ENCODE peak calls at places on chromosomes 13 and 19, in six cellular contexts. Z is GM23338, C is transverse colon, F is kidney, J is AG10803, H is Panc1. X is an unnamed sample.
A peak's percentile ranks its signal among the peaks of the same experiment; 100 is the strongest.

GRCh38 chr13:60759499-60759898 is 362.5 kb downstream of the TDRD3 start:
- DNase-seq in Z (peak; percentile 35), H (no peak), C (no peak), F (no peak), J (no peak), X (no peak)

GRCh38 chr13:66111628-66112027 is 1118.5 kb downstream of the PCDH9 start:
- DNase-seq in J (no peak), H (no peak), Z (peak; percentile 20), C (no peak), F (no peak), X (no peak)

GRCh38 chr19:16998635-16999194 is 27.9 kb downstream of the CPAMD8 start:
- DNase-seq in C (no peak), H (no peak), Z (no peak), F (no peak), J (no peak), X (no peak)

GRCh38 chr19:38247734-38248268 is 8.4 kb downstream of the PPP1R14A start:
- DNase-seq in C (no peak), F (no peak), Z (no peak), J (peak; percentile 53), H (no peak), X (no peak)

GRCh38 chr19:388691-389090 is 20.3 kb downstream of the C2CD4C start:
- DNase-seq in F (no peak), Z (no peak), H (no peak), J (no peak), C (no peak), X (no peak)

GRCh38 chr13:71786815-71787214 is 80.2 kb downstream of the DACH1 start:
- DNase-seq in C (no peak), J (no peak), F (no peak), H (no peak), Z (peak; percentile 28), X (no peak)

GRCh38 chr19:45852941-45853340 is 10.0 kb downstream of the SYMPK start:
- DNase-seq in Z (no peak), F (no peak), C (no peak), H (no peak), J (no peak), X (peak; percentile 15)

GRCh38 chr19:45769821-45770191 is 754 bp upstream of the SIX5 start:
- DNase-seq in J (peak; percentile 54), F (peak; percentile 89), C (peak; percentile 65), Z (peak; percentile 44), H (no peak), X (peak; percentile 44)

GRCh38 chr19:2053601-2054389 is 2.8 kb upstream of the MKNK2 start:
- DNase-seq in J (no peak), F (peak; percentile 96), H (no peak), Z (no peak), C (peak; percentile 63), X (no peak)

GRCh38 chr13:30918662-30919405 is 12.8 kb downstream of the MEDAG start:
- DNase-seq in J (peak; percentile 60), Z (no peak), C (no peak), F (no peak), H (no peak), X (peak; percentile 69)

GRCh38 chr13:81874253-81874652 is 1533.3 kb upstream of the SPRY2 start:
- DNase-seq in Z (no peak), F (no peak), H (no peak), C (no peak), J (no peak), X (no peak)

GRCh38 chr13:66567899-66568612 is 662.1 kb downstream of the PCDH9 start:
- DNase-seq in H (no peak), J (no peak), F (no peak), Z (no peak), C (no peak), X (no peak)

GRCh38 chr19:51547397-51548212 is 16.1 kb upstream of the SIGLEC6 start:
- DNase-seq in C (no peak), J (no peak), H (no peak), F (no peak), Z (no peak), X (no peak)

GRCh38 chr13:92842145-92842544 is 384.5 kb upstream of the GPC6 start:
- DNase-seq in F (no peak), C (no peak), J (peak; percentile 93), Z (no peak), H (no peak), X (peak; percentile 90)

GRCh38 chr19:42284066-42284501 is 15.0 kb downstream of the CIC start:
- DNase-seq in Z (peak; percentile 54), F (peak; percentile 95), J (peak; percentile 78), C (peak; percentile 89), H (no peak), X (peak; percentile 65)

GRCh38 chr13:108963846-108964600 is 334.6 kb downstream of the MYO16 start:
- DNase-seq in H (no peak), Z (no peak), F (no peak), C (no peak), J (peak; percentile 65), X (peak; percentile 55)

GRCh38 chr13:74015137-74015536 is 119.1 kb downstream of the KLF12 start:
- DNase-seq in C (no peak), Z (peak; percentile 43), J (no peak), F (no peak), H (no peak), X (peak; percentile 35)

GRCh38 chr19:14318873-14319272 is 62.4 kb upstream of the ADGRE5 start:
- DNase-seq in C (peak; percentile 13), Z (peak; percentile 80), H (no peak), F (no peak), J (no peak), X (no peak)

DNA sequence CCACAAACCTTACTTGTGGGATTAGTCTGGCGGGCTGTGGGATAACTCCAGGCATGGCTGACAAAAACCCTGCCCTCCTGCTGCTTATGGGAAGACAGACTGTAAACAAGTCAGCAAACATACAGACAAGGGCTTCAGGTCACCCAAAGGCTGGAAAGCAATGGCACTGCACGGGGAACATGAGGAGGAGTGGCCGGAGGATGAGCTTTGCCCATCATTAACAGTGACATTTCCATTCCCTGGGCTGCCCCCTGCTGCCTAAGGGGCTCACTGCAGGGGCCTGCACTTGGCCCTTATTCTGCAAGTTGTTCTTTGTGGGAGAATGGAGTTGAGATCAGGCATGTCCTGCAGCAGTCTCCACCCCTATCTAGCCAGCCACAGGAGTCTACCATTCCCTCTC is 91.3 kb downstream of the UQCRFS1 start:
- DNase-seq in J (peak; percentile 27), F (no peak), C (no peak), H (no peak), Z (peak; percentile 66), X (peak; percentile 26)
- TF ChIP-seq CTCF in J (peak; percentile 63), F (peak; percentile 40), C (no peak), H (peak; percentile 70), Z (peak; percentile 66), X (peak; percentile 58)

DNA sequence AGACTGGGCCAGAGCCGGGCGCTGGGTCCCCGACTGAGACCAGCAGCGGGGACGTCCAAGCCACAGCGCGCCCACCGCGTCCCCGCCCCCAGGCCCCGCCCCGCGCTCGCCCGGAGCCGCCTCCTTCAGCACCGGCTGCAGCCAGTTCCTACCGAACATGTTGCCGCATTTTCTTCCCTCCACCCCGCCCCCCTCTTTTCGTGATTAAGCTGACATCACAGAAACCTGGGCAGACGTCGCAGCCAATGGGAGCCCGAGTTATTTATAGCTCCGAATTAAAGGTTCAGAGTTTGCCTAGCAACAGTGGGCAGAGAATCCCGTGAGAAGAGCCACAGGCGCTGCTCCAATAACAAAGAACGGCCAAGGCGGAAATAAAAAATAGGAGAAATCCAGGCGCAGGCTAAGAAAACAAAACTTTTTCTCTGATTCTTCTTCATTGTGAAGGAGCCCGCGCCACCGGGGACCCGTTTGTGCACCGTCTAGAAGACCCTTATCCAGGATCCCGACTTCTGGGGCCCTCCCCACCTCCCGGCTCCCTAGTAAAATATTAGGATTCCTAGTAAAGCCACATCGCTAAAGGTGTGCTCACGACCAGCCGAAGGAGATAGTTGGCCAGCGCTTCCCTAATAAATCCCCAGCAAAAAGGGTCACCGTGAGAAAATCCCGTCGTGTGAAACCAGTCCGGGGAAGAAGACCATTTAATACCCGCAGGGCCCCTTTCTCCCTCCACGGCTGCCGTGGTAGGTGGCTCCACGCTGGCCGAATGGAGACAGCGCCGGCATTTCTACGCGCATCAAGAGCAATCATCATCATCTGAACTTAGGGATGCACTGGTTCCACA is 61.7 kb downstream of the SERP2 start:
- DNase-seq in C (peak; percentile 98), J (peak; percentile 94), Z (peak; percentile 100), H (peak; percentile 76), F (peak; percentile 99), X (peak; percentile 98)
- TF ChIP-seq CTCF in C (no peak), J (no peak), Z (no peak), H (no peak), F (no peak), X (no peak)

GRCh38 chr13:28719656-28720055 is 886 bp upstream of the SLC46A3 start:
- DNase-seq in J (peak; percentile 92), Z (no peak), H (no peak), C (no peak), F (no peak), X (peak; percentile 68)

GRCh38 chr13:28717170-28717569 is 1.6 kb downstream of the SLC46A3 start:
- DNase-seq in F (no peak), C (no peak), Z (no peak), J (no peak), H (no peak), X (no peak)

GRCh38 chr13:28719227-28719562 is 425 bp upstream of the SLC46A3 start:
- DNase-seq in H (no peak), F (no peak), C (no peak), J (no peak), Z (peak; percentile 61), X (no peak)

GRCh38 chr13:28718186-28718537 is 608 bp downstream of the SLC46A3 start:
- DNase-seq in H (no peak), F (no peak), J (peak; percentile 54), Z (no peak), C (no peak), X (peak; percentile 51)

DNA sequence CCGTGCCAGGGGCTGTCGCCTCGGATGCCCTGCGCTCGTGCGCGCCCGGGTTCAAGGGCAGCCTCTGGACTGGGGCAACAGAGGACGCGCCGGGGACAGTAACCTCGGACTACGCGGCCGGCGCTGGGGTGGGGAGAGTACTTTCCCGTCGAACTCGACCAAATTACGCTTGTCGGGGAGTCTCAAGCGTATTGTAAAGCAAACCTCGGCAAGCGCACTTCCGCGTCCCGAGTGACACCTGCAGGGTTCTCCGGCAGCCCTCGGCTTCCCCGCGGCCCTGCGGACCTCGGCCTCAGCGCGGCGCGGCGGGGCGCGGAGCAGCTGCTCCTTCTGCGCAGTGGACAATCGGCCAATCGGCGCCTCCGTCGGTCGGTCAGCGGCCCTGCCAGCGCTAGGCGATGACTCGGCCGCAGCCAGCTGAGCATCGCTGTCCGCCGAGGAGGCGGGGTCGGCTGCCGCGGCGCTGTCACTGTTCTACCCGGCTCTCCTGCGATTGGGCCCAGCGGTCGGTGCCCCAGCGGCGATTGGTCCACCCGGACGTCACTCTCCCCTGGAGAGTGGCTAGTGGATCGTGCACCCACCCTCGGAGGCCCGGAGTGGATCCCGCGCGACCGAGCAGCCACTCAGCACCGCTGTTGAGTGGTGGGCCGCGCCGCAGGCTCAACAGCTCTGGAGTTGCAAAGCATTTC is at the start of gene SLC46A3:
- DNase-seq in J (peak; percentile 99), H (peak; percentile 52), Z (peak; percentile 96), C (peak; percentile 99), F (peak; percentile 99), X (peak; percentile 96)
- TF ChIP-seq CTCF in J (no peak), H (no peak), Z (no peak), C (peak; percentile 44), F (no peak), X (no peak)

GRCh38 chr13:39888865-39889810 is 233.7 kb downstream of the COG6 start:
- DNase-seq in J (peak; percentile 16), C (no peak), H (no peak), F (no peak), Z (no peak), X (peak; percentile 25)
- TF ChIP-seq CTCF in J (no peak), C (no peak), H (no peak), F (no peak), Z (no peak), X (no peak)

X was measured in fibroblast of mammary gland.